ENCODE peak calls at places on chromosomes 5 and 9, in eight cellular contexts. S is NCI-H146; N is fibroblast of mammary gland; O is ELF-1; T is germinal center; J is naive thymus-derived CD4-positive, alpha-beta T cell; F is activated naive CD8-positive, alpha-beta T cell treated with anti-CD3 and anti-CD28 coated beads, Interleukin-2, amount 10 ng/mL, durations not matched to agents 7 days and 5 days; D is NCI-H2029. R is an unnamed sample.

GRCh38 chr9:123834907-123835562 is 94.9 kb downstream of the DENND1A start:
- DNase-seq in F (no peak), S (no peak), J (peak; percentile 5), T (peak; percentile 24), D (peak; percentile 62), O (no peak), N (no peak), R (peak; percentile 28)

GRCh38 chr5:99379187-99379586 is 450.4 kb upstream of the CHD1 start:
- DNase-seq in T (no peak), D (no peak), J (no peak), F (no peak), N (no peak), O (no peak), S (no peak), R (no peak)

GRCh38 chr9:110029422-110029814 is 178.5 kb downstream of the C9orf152 start:
- DNase-seq in F (no peak), J (no peak), S (no peak), T (no peak), D (no peak), N (peak; percentile 95), O (no peak), R (no peak)

GRCh38 chr9:131310833-131311554 is 21.5 kb downstream of the PLPP7 start:
- DNase-seq in D (no peak), S (peak; percentile 21), J (peak; percentile 77), T (peak; percentile 20), O (peak; percentile 50), N (no peak), F (peak; percentile 73), R (no peak)

GRCh38 chr5:151132959-151133358 is 24.6 kb downstream of the ANXA6 start:
- DNase-seq in F (no peak), D (peak; percentile 76), J (no peak), T (peak; percentile 58), O (no peak), S (no peak), N (no peak), R (peak; percentile 35)

GRCh38 chr9:86047361-86047760 is 52.0 kb downstream of the GOLM1 start:
- DNase-seq in D (no peak), J (no peak), F (no peak), S (no peak), O (no peak), N (no peak), T (no peak), R (no peak)

GRCh38 chr5:97044057-97044456 is 98.4 kb downstream of the LIX1 start:
- DNase-seq in D (no peak), O (peak; percentile 89), N (peak; percentile 33), J (no peak), T (no peak), S (no peak), F (no peak), R (no peak)

GRCh38 chr5:179906795-179907569 is 715 bp downstream of the TBC1D9B start:
- DNase-seq in D (no peak), J (peak; percentile 34), N (peak; percentile 33), S (peak; percentile 33), T (peak; percentile 17), O (peak; percentile 25), F (peak; percentile 54), R (no peak)

GRCh38 chr5:91164424-91164823 is 218.7 kb downstream of the ARRDC3 start:
- DNase-seq in N (no peak), D (no peak), O (no peak), F (no peak), S (no peak), J (no peak), T (no peak), R (no peak)

GRCh38 chr5:153490124-153491085 is at the start of gene GRIA1:
- DNase-seq in F (no peak), T (no peak), O (peak; percentile 52), S (no peak), D (no peak), N (no peak), J (no peak), R (no peak)

GRCh38 chr9:136082496-136083361 is 12.4 kb downstream of the NACC2 start:
- DNase-seq in T (no peak), D (no peak), F (no peak), N (no peak), S (no peak), J (no peak), O (no peak), R (no peak)

GRCh38 chr5:110855961-110856360 is 117.2 kb downstream of the SLC25A46 start:
- DNase-seq in D (no peak), O (no peak), S (no peak), T (no peak), N (no peak), F (no peak), J (no peak), R (no peak)

GRCh38 chr5:145465487-145466263 is 369.5 kb downstream of the PRELID2 start:
- DNase-seq in T (no peak), F (no peak), O (no peak), D (no peak), J (no peak), S (no peak), N (no peak), R (no peak)

GRCh38 chr9:74800226-74800625 is 87.5 kb downstream of the TRPM6 start:
- DNase-seq in D (no peak), O (no peak), J (no peak), F (no peak), T (no peak), N (no peak), S (peak; percentile 72), R (no peak)

GRCh38 chr9:87097238-87097637 is 149.9 kb upstream of the GAS1 start:
- DNase-seq in S (no peak), D (no peak), T (no peak), F (no peak), O (no peak), N (no peak), J (no peak), R (no peak)

GRCh38 chr9:109556061-109556460 is 58.0 kb upstream of the PTPN3 start:
- DNase-seq in F (no peak), N (no peak), O (peak; percentile 79), S (no peak), J (no peak), D (no peak), T (no peak), R (no peak)

GRCh38 chr5:149546974-149547373 is 4.3 kb downstream of the CSNK1A1 start:
- DNase-seq in S (no peak), D (peak; percentile 35), O (peak; percentile 61), T (no peak), F (no peak), J (no peak), N (peak; percentile 17), R (no peak)

GRCh38 chr5:120108586-120109254 is 355.4 kb upstream of the PRR16 start:
- DNase-seq in J (no peak), O (no peak), F (no peak), T (no peak), S (no peak), D (no peak), N (peak; percentile 75), R (no peak)

GRCh38 chr9:8095531-8096223 is 296.1 kb upstream of the DMAC1 start:
- DNase-seq in N (no peak), J (no peak), D (peak; percentile 38), S (peak; percentile 91), T (no peak), O (no peak), F (no peak), R (no peak)

GRCh38 chr9:99405369-99405768 is 183.3 kb downstream of the SEC61B start:
- DNase-seq in D (no peak), O (no peak), T (no peak), F (no peak), N (no peak), J (no peak), S (no peak), R (no peak)

GRCh38 chr5:173582198-173583092 is 34.0 kb downstream of the BOD1 start:
- DNase-seq in J (no peak), D (no peak), O (no peak), N (peak; percentile 52), T (no peak), F (no peak), S (no peak), R (no peak)

GRCh38 chr9:130240410-130241197 is 25.0 kb upstream of the HMCN2 start:
- DNase-seq in F (no peak), J (peak; percentile 37), D (peak; percentile 89), T (peak; percentile 44), O (peak; percentile 70), N (peak; percentile 69), S (peak; percentile 52), R (peak; percentile 22)

GRCh38 chr9:92716557-92716956 is 46.6 kb upstream of the IPPK start:
- DNase-seq in S (peak; percentile 31), F (peak; percentile 87), N (peak; percentile 34), D (peak; percentile 35), O (peak; percentile 81), T (peak; percentile 83), J (peak; percentile 74), R (no peak)

GRCh38 chr5:64637144-64637543 is 53.2 kb upstream of the SHISAL2B start:
- DNase-seq in D (no peak), S (no peak), F (no peak), J (no peak), N (peak; percentile 22), T (no peak), O (no peak), R (peak; percentile 76)

GRCh38 chr5:180170111-180170809 is 38.8 kb downstream of the RASGEF1C start:
- DNase-seq in J (no peak), S (no peak), D (no peak), T (no peak), F (no peak), N (no peak), O (no peak), R (no peak)

GRCh38 chr5:116922532-116922931 is 347.9 kb upstream of the SEMA6A start:
- DNase-seq in F (no peak), S (no peak), J (no peak), N (no peak), T (no peak), O (no peak), D (no peak), R (no peak)

GRCh38 chr5:10381805-10382204 is 28.3 kb downstream of the MARCHF6 start:
- DNase-seq in O (no peak), T (no peak), J (no peak), D (no peak), N (no peak), F (no peak), S (no peak), R (no peak)

GRCh38 chr5:170426786-170427185 is 37.6 kb upstream of the KCNMB1 start:
- DNase-seq in J (no peak), F (no peak), D (no peak), O (no peak), S (no peak), N (no peak), T (no peak), R (no peak)

GRCh38 chr9:136940526-136941230 is 3.9 kb downstream of the FBXW5 start:
- DNase-seq in N (no peak), T (no peak), O (no peak), D (no peak), J (no peak), S (no peak), F (no peak), R (no peak)

GRCh38 chr9:92963831-92964606 is 16.7 kb downstream of the FGD3 start:
- DNase-seq in D (no peak), J (peak; percentile 94), F (peak; percentile 79), T (peak; percentile 68), O (no peak), N (no peak), S (peak; percentile 37), R (peak; percentile 68)

GRCh38 chr5:51816427-51816826 is 433.2 kb downstream of the ISL1 start:
- DNase-seq in O (no peak), S (no peak), T (no peak), D (no peak), J (no peak), N (no peak), F (no peak), R (no peak)

GRCh38 chr9:89426389-89426961 is 71.4 kb downstream of the SEMA4D start:
- DNase-seq in O (no peak), S (no peak), N (no peak), T (no peak), D (no peak), F (peak; percentile 65), J (no peak), R (no peak)

R was measured in GDM1.